ENCODE peak calls at places on chromosomes 5 and 9, in four cellular contexts. Q is AG09319, W is NB4, Y is GF-D8. E is an unnamed sample.
A peak's percentile ranks its signal among the peaks of the same experiment; 100 is the strongest.

GRCh38 chr9:110950041-110950645 is 88.1 kb downstream of the LPAR1 start:
- DNase-seq in Q (no peak), W (no peak), Y (no peak), E (no peak)

GRCh38 chr9:133677126-133678010 is 41.2 kb downstream of the DBH start:
- DNase-seq in Q (no peak), W (no peak), Y (no peak), E (no peak)

GRCh38 chr5:180402716-180403115 is 49.6 kb upstream of the GFPT2 start:
- DNase-seq in Q (no peak), W (no peak), Y (no peak), E (no peak)

GRCh38 chr9:131676431-131676972 is 63.4 kb downstream of the RAPGEF1 start:
- DNase-seq in Q (no peak), W (no peak), Y (no peak), E (no peak)

GRCh38 chr5:57441557-57441956 is 41.1 kb downstream of the ACTBL2 start:
- DNase-seq in Q (peak; percentile 90), W (peak; percentile 36), Y (no peak), E (no peak)

GRCh38 chr5:116303810-116304209 is 219.0 kb downstream of the COMMD10 start:
- DNase-seq in Q (no peak), W (no peak), Y (no peak), E (no peak)

GRCh38 chr9:21904371-21904770 is 89.8 kb downstream of the CDKN2A start:
- DNase-seq in Q (no peak), W (no peak), Y (no peak), E (no peak)

GRCh38 chr5:24633705-24634325 is 11.0 kb downstream of the CDH10 start:
- DNase-seq in Q (no peak), W (peak; percentile 49), Y (no peak), E (no peak)

GRCh38 chr9:3880851-3881250 is 355.1 kb upstream of the RFX3 start:
- DNase-seq in Q (peak; percentile 80), W (peak; percentile 80), Y (no peak), E (no peak)

GRCh38 chr5:173963107-173963506 is 25.9 kb upstream of the C5orf47 start:
- DNase-seq in Q (no peak), W (no peak), Y (no peak), E (no peak)

E was measured in HL-60.